ENCODE peak calls at places on chromosomes 7 and 10, in four cellular contexts. H is kidney, J is coronary artery, I is left ventricle myocardium inferior. W is an unnamed sample.

GRCh38 chr7:76246804-76247389 is 45.2 kb downstream of the SRRM3 start:
- DNase-seq in H (no peak), J (no peak), I (no peak), W (no peak)

GRCh38 chr10:119379466-119380071 is 162.9 kb downstream of the RGS10 start:
- DNase-seq in H (peak; percentile 20), J (no peak), I (no peak), W (no peak)

GRCh38 chr10:99858849-99859248 is 76.4 kb downstream of the ABCC2 start:
- DNase-seq in H (no peak), J (no peak), I (no peak), W (no peak)

GRCh38 chr10:24277771-24278518 is 69.0 kb downstream of the KIAA1217 start:
- DNase-seq in H (no peak), J (no peak), I (peak; percentile 22), W (no peak)

GRCh38 chr7:108403597-108404217 is 52.5 kb downstream of the NRCAM start:
- DNase-seq in H (no peak), J (no peak), I (no peak), W (no peak)

GRCh38 chr7:94008537-94008936 is 4.4 kb upstream of the BET1 start:
- DNase-seq in H (no peak), J (no peak), I (no peak), W (no peak)

GRCh38 chr10:110029448-110029847 is 21.7 kb downstream of the ADD3 start:
- DNase-seq in H (no peak), J (no peak), I (no peak), W (no peak)

GRCh38 chr7:63039882-63040281 is 958.8 kb upstream of the ZNF722 start:
- DNase-seq in H (no peak), J (no peak), I (no peak), W (no peak)

GRCh38 chr7:139600306-139600705 is 76.8 kb downstream of the CLEC2L start:
- DNase-seq in H (no peak), J (no peak), I (no peak), W (no peak)

GRCh38 chr7:7707756-7708310 is 10.6 kb downstream of the RPA3 start:
- DNase-seq in H (no peak), J (no peak), I (no peak), W (no peak)

GRCh38 chr10:1364151-1364910 is 308.1 kb downstream of the WDR37 start:
- DNase-seq in H (no peak), J (peak; percentile 70), I (no peak), W (no peak)

GRCh38 chr7:79137942-79138341 is 315.5 kb downstream of the MAGI2 start:
- DNase-seq in H (no peak), J (no peak), I (no peak), W (no peak)

GRCh38 chr7:22786290-22786932 is 36.2 kb downstream of the TOMM7 start:
- DNase-seq in H (no peak), J (no peak), I (no peak), W (no peak)

GRCh38 chr7:143295870-143296269 is 7.7 kb downstream of the CASP2 start:
- DNase-seq in H (no peak), J (no peak), I (no peak), W (no peak)

GRCh38 chr7:68245688-68246087 is 1249.1 kb downstream of the TYW1 start:
- DNase-seq in H (no peak), J (no peak), I (no peak), W (no peak)

GRCh38 chr10:1715821-1716220 is 21.5 kb downstream of the ADARB2 start:
- DNase-seq in H (no peak), J (peak; percentile 55), I (no peak), W (no peak)

GRCh38 chr10:132115736-132116135 is 50.0 kb downstream of the JAKMIP3 start:
- DNase-seq in H (peak; percentile 53), J (no peak), I (peak; percentile 19), W (no peak)

GRCh38 chr7:99557196-99557607 is 1.2 kb upstream of the ZNF655 start:
- DNase-seq in H (no peak), J (no peak), I (no peak), W (no peak)

DNA sequence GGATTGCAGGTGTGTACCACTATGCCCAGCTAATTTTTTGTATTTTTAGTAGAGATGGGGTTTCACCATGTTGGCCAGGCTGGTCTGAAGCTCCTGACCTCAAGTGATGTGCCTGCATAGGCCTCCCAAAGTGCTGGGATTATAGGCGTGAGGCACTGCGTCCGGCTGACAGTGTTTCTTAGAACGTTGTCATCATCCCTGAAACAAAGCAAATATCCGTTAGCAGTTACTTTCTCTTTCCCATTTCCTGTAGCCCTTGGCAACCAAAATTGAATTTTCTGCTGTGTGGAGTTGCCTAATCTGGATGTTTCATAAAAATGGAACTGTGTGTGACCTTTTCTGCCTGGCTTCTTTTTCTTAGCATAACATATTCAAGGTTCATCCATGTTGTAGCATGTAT is 22.4 kb downstream of the ZNF33A start:
- DNase-seq in H (no peak), J (no peak), I (no peak), W (no peak)
- H3K4me3 ChIP-seq in H (no peak overlapping the region), J (no peak overlapping the region), I (no peak overlapping the region), W (no peak overlapping the region)

DNA sequence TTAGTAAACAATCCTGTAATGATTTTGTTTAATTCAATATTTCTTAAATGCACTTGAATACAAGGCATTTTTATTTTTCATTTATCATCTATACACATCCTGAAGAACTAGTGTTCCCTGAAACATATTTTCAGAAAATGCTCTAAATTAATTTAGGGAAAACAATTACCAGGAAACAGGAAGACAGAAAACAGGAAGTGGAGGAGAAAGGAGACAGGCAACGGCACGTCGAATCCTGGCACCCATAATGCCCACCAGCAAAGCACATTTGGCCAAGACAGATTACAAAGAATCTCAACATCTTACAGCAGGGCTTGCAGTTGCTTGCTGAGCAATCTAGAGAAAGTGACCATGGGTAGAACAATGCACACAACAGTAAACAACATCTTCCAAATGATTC is 571.1 kb downstream of the GRID1 start:
- DNase-seq in H (no peak), J (no peak), I (no peak), W (no peak)
- H3K4me3 ChIP-seq in H (no peak overlapping the region), J (no peak overlapping the region), I (no peak overlapping the region), W (no peak overlapping the region)

GRCh38 chr10:80187465-80188409 is 17.6 kb downstream of the ANXA11 start:
- DNase-seq in H (peak; percentile 84), J (no peak), I (no peak), W (no peak)
- H3K4me3 ChIP-seq in H (no peak overlapping the region), J (no peak overlapping the region), I (peak overlapping the region; percentile 6), W (no peak overlapping the region)

DNA sequence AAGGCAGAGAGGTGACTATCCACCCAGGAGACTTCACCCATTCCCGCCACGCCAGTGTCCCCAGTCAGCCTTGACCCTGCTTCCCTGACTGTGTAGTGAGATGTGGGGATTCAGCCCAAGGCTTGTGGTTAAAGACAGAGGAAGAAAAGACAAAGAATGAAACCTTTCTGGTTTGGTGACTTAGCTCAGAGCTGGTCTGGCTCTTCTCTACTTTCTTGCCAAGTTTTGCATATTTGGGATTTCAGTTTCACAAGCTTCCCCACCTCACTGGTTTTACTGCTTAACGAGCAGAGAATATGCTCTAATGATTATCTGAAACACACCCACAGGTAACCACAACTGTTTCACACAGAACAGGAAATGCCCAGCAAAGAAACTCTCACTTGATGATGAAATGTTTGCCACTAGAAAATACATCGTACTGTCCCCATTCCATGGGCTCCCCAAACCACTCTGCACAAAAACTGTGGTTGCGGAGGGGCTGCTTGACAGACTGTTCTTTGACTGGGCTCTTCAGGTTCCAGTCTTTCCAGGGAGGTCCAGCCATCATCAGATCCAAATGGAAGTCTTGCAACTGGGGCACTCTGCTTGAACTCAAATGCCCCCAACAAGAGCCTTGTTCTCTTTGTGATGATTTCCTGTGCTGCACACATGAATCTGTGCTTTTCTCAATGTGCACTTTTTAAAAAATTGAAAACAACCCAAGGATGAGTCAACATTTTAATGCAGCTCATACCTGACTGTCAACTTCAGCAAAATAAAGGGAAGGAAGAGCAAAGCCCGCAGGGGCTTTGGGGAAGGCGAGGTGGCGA is 95.5 kb downstream of the CTBP2 start:
- DNase-seq in H (peak; percentile 84), J (no peak), I (no peak), W (no peak)
- H3K4me3 ChIP-seq in H (no peak overlapping the region), J (no peak overlapping the region), I (no peak overlapping the region), W (no peak overlapping the region)

GRCh38 chr7:148037049-148037448 is 553.5 kb upstream of the C7orf33 start:
- DNase-seq in H (no peak), J (no peak), I (no peak), W (no peak)

GRCh38 chr7:148045521-148045920 is 545.0 kb upstream of the C7orf33 start:
- DNase-seq in H (no peak), J (no peak), I (no peak), W (no peak)

GRCh38 chr7:148044173-148044572 is 546.4 kb upstream of the C7orf33 start:
- DNase-seq in H (no peak), J (no peak), I (no peak), W (no peak)

GRCh38 chr7:148042935-148043334 is 547.6 kb upstream of the C7orf33 start:
- DNase-seq in H (no peak), J (no peak), I (no peak), W (no peak)
- H3K4me3 ChIP-seq in H (no peak overlapping the region), J (no peak overlapping the region), I (no peak overlapping the region), W (no peak overlapping the region)

GRCh38 chr7:107154826-107155225 is 14.0 kb upstream of the HBP1 start:
- DNase-seq in H (no peak), J (no peak), I (no peak), W (no peak)
- H3K4me3 ChIP-seq in H (no peak overlapping the region), J (no peak overlapping the region), I (no peak overlapping the region), W (no peak overlapping the region)

GRCh38 chr10:122464158-122464510 is 2.8 kb downstream of the HTRA1 start:
- DNase-seq in H (no peak), J (no peak), I (no peak), W (no peak)
- H3K4me3 ChIP-seq in H (no peak overlapping the region), J (peak overlapping the region; percentile 98), I (no peak overlapping the region), W (peak overlapping the region; percentile 85)

GRCh38 chr10:93758510-93758885 is 762 bp downstream of the LGI1 start:
- DNase-seq in H (no peak), J (no peak), I (no peak), W (no peak)
- H3K4me3 ChIP-seq in H (peak overlapping the region; percentile 0), J (peak overlapping the region; percentile 66), I (no peak overlapping the region), W (peak overlapping the region; percentile 51)

GRCh38 chr7:102264367-102264891 is 22.2 kb upstream of the SH2B2 start:
- DNase-seq in H (peak; percentile 48), J (no peak), I (no peak), W (no peak)
- H3K4me3 ChIP-seq in H (no peak overlapping the region), J (no peak overlapping the region), I (no peak overlapping the region), W (no peak overlapping the region)

W was measured in tibial artery.